ENCODE peak calls at places on chromosomes 6 and 20, in seven cellular contexts. O is AG04450, H is mesendoderm, A is coronary artery, L is H9, I is A549, U is IMR-90. G is an unnamed sample.

GRCh38 chr6:136701011-136701410 is 91.3 kb downstream of the MAP3K5 start:
- DNase-seq in O (no peak), H (no peak), A (no peak), L (no peak), I (no peak), U (no peak), G (no peak)

GRCh38 chr6:36755435-36756348 is 58.1 kb downstream of the RAB44 start:
- DNase-seq in O (no peak), H (no peak), A (no peak), L (no peak), I (no peak), U (peak; percentile 72), G (no peak)

GRCh38 chr20:50304883-50305635 is 114.4 kb downstream of the CEBPB start:
- DNase-seq in O (peak; percentile 91), H (no peak), A (peak; percentile 95), L (peak; percentile 29), I (no peak), U (peak; percentile 99), G (no peak)

GRCh38 chr6:3825851-3826581 is 23.2 kb upstream of the FAM50B start:
- DNase-seq in O (peak; percentile 90), H (peak; percentile 49), A (peak; percentile 99), L (no peak), I (peak; percentile 62), U (peak; percentile 97), G (peak; percentile 89)

GRCh38 chr20:16946097-16946496 is 197.9 kb downstream of the OTOR start:
- DNase-seq in O (no peak), H (no peak), A (no peak), L (no peak), I (no peak), U (no peak), G (no peak)

GRCh38 chr20:63429992-63430391 is 42.5 kb downstream of the KCNQ2 start:
- DNase-seq in O (no peak), H (no peak), A (no peak), L (no peak), I (no peak), U (no peak), G (no peak)

GRCh38 chr6:67350729-67351128 is 1284.4 kb upstream of the ADGRB3 start:
- DNase-seq in O (no peak), H (no peak), A (no peak), L (no peak), I (no peak), U (no peak), G (no peak)

GRCh38 chr6:85685713-85686112 is 43.0 kb upstream of the SYNCRIP start:
- DNase-seq in O (no peak), H (no peak), A (no peak), L (no peak), I (no peak), U (no peak), G (no peak)

GRCh38 chr20:63857751-63858392 is 3.4 kb upstream of the ABHD16B start:
- DNase-seq in O (no peak), H (no peak), A (no peak), L (no peak), I (no peak), U (no peak), G (no peak)

GRCh38 chr20:50138479-50139393 is 14.8 kb downstream of the PEDS1 start:
- DNase-seq in O (no peak), H (no peak), A (no peak), L (peak; percentile 49), I (no peak), U (no peak), G (peak; percentile 59)

GRCh38 chr6:45514454-45514853 is 136.7 kb upstream of the SUPT3H start:
- DNase-seq in O (no peak), H (no peak), A (no peak), L (no peak), I (no peak), U (peak; percentile 25), G (no peak)

GRCh38 chr6:2855061-2855519 is 13.4 kb upstream of the SERPINB1 start:
- DNase-seq in O (no peak), H (peak; percentile 59), A (no peak), L (no peak), I (no peak), U (no peak), G (no peak)

GRCh38 chr6:80338201-80338836 is 231.8 kb downstream of the BCKDHB start:
- DNase-seq in O (peak; percentile 37), H (peak; percentile 83), A (no peak), L (peak; percentile 84), I (peak; percentile 6), U (peak; percentile 54), G (no peak)

GRCh38 chr6:109358204-109358603 is 24.1 kb downstream of the CD164 start:
- DNase-seq in O (no peak), H (no peak), A (no peak), L (no peak), I (no peak), U (no peak), G (no peak)

GRCh38 chr6:108732101-108732870 is 115.9 kb upstream of the ARMC2 start:
- DNase-seq in O (no peak), H (peak; percentile 53), A (peak; percentile 67), L (peak; percentile 43), I (no peak), U (peak; percentile 46), G (no peak)

GRCh38 chr20:1291191-1291741 is 25.2 kb downstream of the SNPH start:
- DNase-seq in O (no peak), H (peak; percentile 38), A (no peak), L (no peak), I (no peak), U (peak; percentile 66), G (no peak)

GRCh38 chr6:971981-972640 is 279.2 kb upstream of the EXOC2 start:
- DNase-seq in O (no peak), H (no peak), A (no peak), L (no peak), I (no peak), U (no peak), G (no peak)

GRCh38 chr6:47362857-47363461 is 53.3 kb upstream of the TNFRSF21 start:
- DNase-seq in O (no peak), H (peak; percentile 81), A (no peak), L (no peak), I (no peak), U (no peak), G (no peak)

GRCh38 chr6:108621117-108621516 is 60.4 kb downstream of the FOXO3 start:
- DNase-seq in O (peak; percentile 21), H (peak; percentile 73), A (peak; percentile 84), L (no peak), I (no peak), U (peak; percentile 90), G (no peak)

GRCh38 chr6:44072959-44073611 is 54.2 kb downstream of the MRPL14 start:
- DNase-seq in O (no peak), H (peak; percentile 91), A (no peak), L (peak; percentile 87), I (peak; percentile 72), U (peak; percentile 88), G (peak; percentile 78)

GRCh38 chr6:51565472-51565871 is 521.9 kb downstream of the PKHD1 start:
- DNase-seq in O (no peak), H (no peak), A (no peak), L (no peak), I (no peak), U (no peak), G (no peak)

GRCh38 chr20:57475388-57476072 is 49.4 kb downstream of the CTCFL start:
- DNase-seq in O (no peak), H (no peak), A (peak; percentile 21), L (no peak), I (no peak), U (no peak), G (no peak)

GRCh38 chr20:25077610-25078169 is 4.3 kb downstream of the VSX1 start:
- DNase-seq in O (no peak), H (no peak), A (peak; percentile 74), L (peak; percentile 64), I (peak; percentile 60), U (peak; percentile 6), G (no peak)

GRCh38 chr20:44701116-44701865 is 13.9 kb upstream of the CCN5 start:
- DNase-seq in O (no peak), H (peak; percentile 71), A (no peak), L (peak; percentile 77), I (no peak), U (peak; percentile 19), G (no peak)
- H3K27ac ChIP-seq in O (no peak overlapping the region), H (no peak overlapping the region), A (peak overlapping the region; percentile 95), L (no peak overlapping the region), I (peak overlapping the region; percentile 80), U (no peak overlapping the region), G (peak overlapping the region; percentile 76)

GRCh38 chr20:34089655-34090324 is 22.3 kb downstream of the EIF2S2 start:
- DNase-seq in O (no peak), H (no peak), A (no peak), L (no peak), I (no peak), U (no peak), G (no peak)
- H3K27ac ChIP-seq in O (no peak overlapping the region), H (no peak overlapping the region), A (no peak overlapping the region), L (no peak overlapping the region), I (no peak overlapping the region), U (no peak overlapping the region), G (no peak overlapping the region)

GRCh38 chr6:112202639-112203341 is 51.6 kb downstream of the LAMA4 start:
- DNase-seq in O (no peak), H (no peak), A (no peak), L (no peak), I (no peak), U (no peak), G (no peak)
- H3K27ac ChIP-seq in O (peak overlapping the region; percentile 58), H (no peak overlapping the region), A (peak overlapping the region; percentile 43), L (no peak overlapping the region), I (peak overlapping the region; percentile 90), U (peak overlapping the region; percentile 83), G (peak overlapping the region; percentile 35)

GRCh38 chr6:118464620-118465019 is 83.5 kb upstream of the PLN start:
- DNase-seq in O (no peak), H (no peak), A (no peak), L (no peak), I (no peak), U (no peak), G (no peak)
- H3K27ac ChIP-seq in O (no peak overlapping the region), H (no peak overlapping the region), A (no peak overlapping the region), L (no peak overlapping the region), I (no peak overlapping the region), U (no peak overlapping the region), G (no peak overlapping the region)

GRCh38 chr20:47684306-47685080 is 100.8 kb downstream of the SULF2 start:
- DNase-seq in O (no peak), H (no peak), A (no peak), L (no peak), I (no peak), U (no peak), G (no peak)

GRCh38 chr20:47680804-47681529 is 104.3 kb downstream of the SULF2 start:
- DNase-seq in O (no peak), H (no peak), A (no peak), L (no peak), I (no peak), U (peak; percentile 13), G (no peak)

GRCh38 chr20:47679462-47679861 is 105.8 kb downstream of the SULF2 start:
- DNase-seq in O (no peak), H (no peak), A (no peak), L (no peak), I (no peak), U (no peak), G (no peak)

GRCh38 chr20:47681977-47682812 is 103.1 kb downstream of the SULF2 start:
- DNase-seq in O (no peak), H (no peak), A (no peak), L (no peak), I (no peak), U (no peak), G (no peak)

DNA sequence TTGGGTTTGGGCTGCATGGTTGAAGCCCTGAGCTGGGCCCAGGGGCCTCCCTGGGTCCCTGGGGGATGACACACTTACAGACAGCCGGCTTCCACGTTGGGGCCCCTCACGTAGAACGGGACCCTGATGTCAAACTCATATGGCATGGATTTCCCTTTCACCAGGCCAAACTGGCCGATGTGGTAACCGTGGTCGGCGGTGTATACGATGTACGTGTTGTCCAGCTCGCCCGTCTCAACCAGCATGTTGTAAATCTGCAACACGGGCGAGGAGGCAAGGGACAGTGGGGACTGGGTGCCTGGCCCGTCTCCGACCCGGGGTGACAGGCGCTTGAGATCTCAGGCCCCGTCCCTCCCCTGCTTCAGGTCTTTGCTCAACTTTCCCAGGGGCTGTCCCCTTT is 102.4 kb downstream of the SULF2 start:
- DNase-seq in O (no peak), H (no peak), A (no peak), L (no peak), I (no peak), U (no peak), G (no peak)
- H3K27ac ChIP-seq in O (no peak overlapping the region), H (no peak overlapping the region), A (no peak overlapping the region), L (no peak overlapping the region), I (no peak overlapping the region), U (no peak overlapping the region), G (no peak overlapping the region)